ENCODE peak calls at places on chromosome 22, in six cellular contexts. E is posterior vena cava; W is brain microvascular endothelial cell; I is activated T-helper 1 cell treated with Interleukin-2 at 50 U/mL for 16 hours; K is stimulated activated CD4-positive, alpha-beta T cell treated with anti-CD3 and anti-CD28 coated beads, TNF-alpha, amount 100 ng/mL, for 1 hour; O is activated CD8-positive, alpha-beta memory T cell treated with anti-CD3 and anti-CD28 coated beads, Interleukin-2, amount 10 ng/mL, durations not matched to agents 7 days and 5 days. S is an unnamed sample.

GRCh38 chr22:50523806-50524663 is 1.4 kb downstream of the SCO2 start:
- DNase-seq in I (no peak), W (no peak), E (no peak), O (no peak), K (no peak), S (no peak)

GRCh38 chr22:37316875-37317371 is 34.6 kb downstream of the CYTH4 start:
- DNase-seq in W (peak; percentile 77), O (peak; percentile 85), I (peak; percentile 54), K (peak; percentile 53), E (peak; percentile 89), S (peak; percentile 66)

GRCh38 chr22:49574205-49574604 is 253.5 kb downstream of the BRD1 start:
- DNase-seq in K (no peak), W (no peak), O (no peak), E (no peak), I (no peak), S (no peak)

GRCh38 chr22:38106814-38107578 is 3.5 kb downstream of the BAIAP2L2 start:
- DNase-seq in I (no peak), E (no peak), O (no peak), W (no peak), K (no peak), S (no peak)

GRCh38 chr22:32202161-32202538 is 2.7 kb downstream of the RFPL2 start:
- DNase-seq in E (no peak), I (no peak), K (no peak), W (no peak), O (no peak), S (no peak)

GRCh38 chr22:17808688-17809403 is 34.6 kb upstream of the BID start:
- DNase-seq in E (no peak), O (no peak), K (no peak), W (peak; percentile 44), I (no peak), S (no peak)

GRCh38 chr22:49268924-49269323 is 558.7 kb downstream of the BRD1 start:
- DNase-seq in W (no peak), O (no peak), I (no peak), K (no peak), E (no peak), S (no peak)

GRCh38 chr22:36156515-36157419 is 3.8 kb downstream of the APOL3 start:
- DNase-seq in K (peak; percentile 64), W (peak; percentile 81), E (peak; percentile 95), I (peak; percentile 52), O (peak; percentile 77), S (peak; percentile 76)

GRCh38 chr22:29480512-29481264 is 670 bp downstream of the NEFH start:
- DNase-seq in K (no peak), I (peak; percentile 5), W (no peak), E (no peak), O (peak; percentile 73), S (peak; percentile 6)

GRCh38 chr22:45425101-45425500 is 11.6 kb downstream of the RIBC2 start:
- DNase-seq in W (peak; percentile 9), K (no peak), O (no peak), E (peak; percentile 46), I (no peak), S (no peak)

GRCh38 chr22:43812890-43813289 is 785 bp upstream of the EFCAB6 start:
- DNase-seq in W (no peak), E (no peak), I (no peak), K (no peak), O (no peak), S (no peak)

GRCh38 chr22:42670921-42671709 is 21.9 kb upstream of the CYB5R3 start:
- DNase-seq in K (no peak), E (no peak), O (peak; percentile 52), I (no peak), W (peak; percentile 15), S (no peak)

GRCh38 chr22:29748248-29748893 is 18.4 kb downstream of the ZMAT5 start:
- DNase-seq in E (no peak), W (no peak), I (no peak), O (no peak), K (no peak), S (no peak)

GRCh38 chr22:27405672-27406388 is 395.7 kb downstream of the MN1 start:
- DNase-seq in K (no peak), O (peak; percentile 41), W (no peak), I (no peak), E (no peak), S (peak; percentile 45)

GRCh38 chr22:28984482-28985158 is 77.0 kb downstream of the C22orf31 start:
- DNase-seq in W (no peak), I (no peak), K (no peak), E (no peak), O (no peak), S (no peak)

GRCh38 chr22:43535741-43536140 is 123.9 kb downstream of the MPPED1 start:
- DNase-seq in K (no peak), I (no peak), O (no peak), E (peak; percentile 24), W (no peak), S (no peak)

GRCh38 chr22:46370584-46371373 is 35.3 kb downstream of the TRMU start:
- DNase-seq in K (no peak), E (no peak), I (peak; percentile 15), O (peak; percentile 60), W (no peak), S (peak; percentile 41)

GRCh38 chr22:31818481-31819392 is 64.9 kb downstream of the DEPDC5 start:
- DNase-seq in O (peak; percentile 42), I (no peak), E (no peak), W (peak; percentile 43), K (no peak), S (no peak)

GRCh38 chr22:17272511-17272991 is 53.3 kb upstream of the ADA2 start:
- DNase-seq in O (no peak), W (no peak), E (peak; percentile 49), I (no peak), K (no peak), S (no peak)

GRCh38 chr22:39138357-39138997 is 14.0 kb downstream of the CBX7 start:
- DNase-seq in K (no peak), W (no peak), O (no peak), E (peak; percentile 68), I (no peak), S (no peak)

GRCh38 chr22:32206774-32207758 is 2.2 kb upstream of the RFPL2 start:
- DNase-seq in K (no peak), O (peak; percentile 69), I (no peak), E (no peak), W (peak; percentile 2), S (no peak)

GRCh38 chr22:27107824-27108223 is 450.4 kb downstream of the MIAT start:
- DNase-seq in O (no peak), I (no peak), K (no peak), W (peak; percentile 97), E (peak; percentile 94), S (peak; percentile 86)

GRCh38 chr22:49209452-49210195 is 618.0 kb downstream of the BRD1 start:
- DNase-seq in O (peak; percentile 12), E (peak; percentile 64), I (no peak), W (no peak), K (no peak), S (no peak)

GRCh38 chr22:45211435-45211834 is 29.3 kb downstream of the KIAA0930 start:
- DNase-seq in O (no peak), W (no peak), K (no peak), I (no peak), E (peak; percentile 76), S (no peak)

GRCh38 chr22:37061611-37062365 is 10.2 kb downstream of the KCTD17 start:
- DNase-seq in E (no peak), O (no peak), I (no peak), K (no peak), W (no peak), S (no peak)

GRCh38 chr22:23278883-23279675 is 98.8 kb downstream of the BCR start:
- DNase-seq in I (no peak), K (no peak), O (peak; percentile 50), E (no peak), W (no peak), S (peak; percentile 80)

GRCh38 chr22:50173221-50173982 is 2.9 kb downstream of the PANX2 start:
- DNase-seq in O (no peak), W (no peak), E (no peak), K (no peak), I (no peak), S (no peak)

GRCh38 chr22:17368144-17368726 is 1.0 kb upstream of the CECR2 start:
- DNase-seq in E (no peak), O (no peak), I (no peak), W (no peak), K (no peak), S (no peak)

GRCh38 chr22:49553076-49553475 is 274.6 kb downstream of the BRD1 start:
- DNase-seq in I (no peak), W (no peak), E (peak; percentile 36), K (no peak), O (no peak), S (no peak)

GRCh38 chr22:47569389-47570299 is 807.2 kb downstream of the TBC1D22A start:
- DNase-seq in O (no peak), E (peak; percentile 62), W (no peak), I (no peak), K (no peak), S (no peak)

GRCh38 chr22:19146215-19146968 is 1.9 kb upstream of the ESS2 start:
- DNase-seq in K (no peak), I (no peak), E (no peak), O (no peak), W (no peak), S (no peak)